ENCODE peak calls at places on chromosomes 7 and 10, in five cellular contexts. One of them, this sample, is unnamed.

GRCh38 chr7:50781894-50782293 is 802 bp downstream of the GRB10 start:
- DNase-seq in HCT116: no peak
- DNase-seq in endothelial cell of umbilical vein: no peak
- DNase-seq in neural progenitor cell: no peak
- DNase-seq in GM23248: no peak
- DNase-seq in this sample: no peak

GRCh38 chr7:351681-352480 is 61.9 kb downstream of the FOXL3 start:
- DNase-seq in neural progenitor cell: no peak
- DNase-seq in endothelial cell of umbilical vein: no peak
- DNase-seq in GM23248: peak
- DNase-seq in HCT116: no peak
- DNase-seq in this sample: no peak

GRCh38 chr10:62457598-62457997 is 83.4 kb downstream of the ZNF365 start:
- DNase-seq in endothelial cell of umbilical vein: no peak
- DNase-seq in neural progenitor cell: no peak
- DNase-seq in GM23248: no peak
- DNase-seq in HCT116: no peak
- DNase-seq in this sample: no peak

GRCh38 chr7:90660819-90661218 is 64.7 kb downstream of the CDK14 start:
- DNase-seq in endothelial cell of umbilical vein: no peak
- DNase-seq in GM23248: no peak
- DNase-seq in HCT116: no peak
- DNase-seq in neural progenitor cell: no peak
- DNase-seq in this sample: no peak

GRCh38 chr10:77297370-77297692 is 340.3 kb downstream of the KCNMA1 start:
- DNase-seq in neural progenitor cell: no peak
- DNase-seq in endothelial cell of umbilical vein: no peak
- DNase-seq in HCT116: no peak
- DNase-seq in GM23248: peak
- DNase-seq in this sample: no peak

GRCh38 chr7:90229728-90230127 is 15.2 kb upstream of the CFAP69 start:
- DNase-seq in endothelial cell of umbilical vein: no peak
- DNase-seq in neural progenitor cell: no peak
- DNase-seq in HCT116: no peak
- DNase-seq in GM23248: no peak
- DNase-seq in this sample: no peak

GRCh38 chr10:31413325-31413724 is 94.3 kb downstream of the ZEB1 start:
- DNase-seq in HCT116: no peak
- DNase-seq in GM23248: no peak
- DNase-seq in endothelial cell of umbilical vein: peak
- DNase-seq in neural progenitor cell: no peak
- DNase-seq in this sample: no peak

GRCh38 chr10:70673929-70674559 is 1.7 kb downstream of the ADAMTS14 start:
- DNase-seq in GM23248: no peak
- DNase-seq in neural progenitor cell: no peak
- DNase-seq in endothelial cell of umbilical vein: no peak
- DNase-seq in HCT116: no peak
- DNase-seq in this sample: no peak

GRCh38 chr10:71079761-71080380 is 132.5 kb upstream of the UNC5B start:
- DNase-seq in GM23248: no peak
- DNase-seq in endothelial cell of umbilical vein: no peak
- DNase-seq in HCT116: no peak
- DNase-seq in neural progenitor cell: peak
- DNase-seq in this sample: no peak

GRCh38 chr7:107971613-107972012 is 31.3 kb downstream of the LAMB1 start:
- DNase-seq in endothelial cell of umbilical vein: peak
- DNase-seq in GM23248: peak
- DNase-seq in HCT116: no peak
- DNase-seq in neural progenitor cell: no peak
- DNase-seq in this sample: peak

GRCh38 chr10:17344206-17344605 is 110.2 kb downstream of the ST8SIA6 start:
- DNase-seq in HCT116: no peak
- DNase-seq in endothelial cell of umbilical vein: no peak
- DNase-seq in GM23248: no peak
- DNase-seq in neural progenitor cell: no peak
- DNase-seq in this sample: no peak

GRCh38 chr10:24444337-24444736 is 235.4 kb downstream of the KIAA1217 start:
- DNase-seq in HCT116: no peak
- DNase-seq in endothelial cell of umbilical vein: no peak
- DNase-seq in GM23248: peak
- DNase-seq in neural progenitor cell: no peak
- DNase-seq in this sample: no peak

GRCh38 chr7:26192485-26193087 is 8.0 kb downstream of the HNRNPA2B1 start:
- DNase-seq in GM23248: no peak
- DNase-seq in HCT116: no peak
- DNase-seq in endothelial cell of umbilical vein: peak
- DNase-seq in neural progenitor cell: no peak
- DNase-seq in this sample: no peak

GRCh38 chr7:50505553-50505952 is 55.4 kb upstream of the FIGNL1 start:
- DNase-seq in GM23248: no peak
- DNase-seq in HCT116: no peak
- DNase-seq in endothelial cell of umbilical vein: no peak
- DNase-seq in neural progenitor cell: no peak
- DNase-seq in this sample: no peak

GRCh38 chr10:13527864-13528137 is 1.0 kb downstream of the BEND7 start:
- DNase-seq in GM23248: peak
- DNase-seq in HCT116: no peak
- DNase-seq in neural progenitor cell: no peak
- DNase-seq in endothelial cell of umbilical vein: peak
- DNase-seq in this sample: no peak

DNA sequence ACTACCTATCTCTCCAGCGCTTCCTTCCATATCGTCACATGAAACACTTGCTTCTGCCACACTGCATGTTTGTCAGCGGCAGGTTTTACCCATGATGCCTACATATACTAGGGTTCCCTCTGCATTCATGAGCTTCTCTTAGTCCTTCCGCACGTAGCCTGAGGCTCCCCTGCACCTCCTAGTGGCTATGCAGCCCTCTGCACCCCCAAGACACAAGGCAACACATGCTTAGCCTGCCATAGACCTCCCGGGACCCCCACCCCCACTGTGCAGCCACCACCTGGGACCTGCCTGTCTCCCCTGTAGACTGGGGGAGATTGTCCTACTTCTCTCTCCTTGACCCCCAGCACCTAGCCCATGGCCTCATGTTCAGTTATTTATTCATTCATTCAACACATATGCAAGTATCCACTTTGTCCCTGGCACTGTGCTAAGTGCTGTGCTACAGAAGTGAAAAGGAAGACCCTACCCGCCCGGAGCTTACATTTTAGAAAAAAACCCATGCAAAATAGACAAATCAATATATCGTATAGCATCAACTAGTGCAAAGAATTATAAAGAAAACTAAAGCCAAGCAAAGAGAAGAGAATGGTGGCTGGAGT is 23.5 kb downstream of the TMEM273 start:
- DNase-seq in endothelial cell of umbilical vein: peak
- DNase-seq in GM23248: peak
- DNase-seq in HCT116: peak
- DNase-seq in neural progenitor cell: peak
- DNase-seq in this sample: no peak
- H3K4me2 ChIP-seq in endothelial cell of umbilical vein: no peak
- H3K4me2 ChIP-seq in GM23248: no peak
- H3K4me2 ChIP-seq in HCT116: peak
- H3K4me2 ChIP-seq in neural progenitor cell: no peak
- H3K4me2 ChIP-seq in this sample: no peak

GRCh38 chr10:69464401-69464800 is 13.1 kb downstream of the TSPAN15 start:
- DNase-seq in neural progenitor cell: no peak
- DNase-seq in endothelial cell of umbilical vein: peak
- DNase-seq in HCT116: no peak
- DNase-seq in GM23248: no peak
- DNase-seq in this sample: no peak

GRCh38 chr10:69464801-69465401 is 13.6 kb downstream of the TSPAN15 start:
- DNase-seq in GM23248: no peak
- DNase-seq in endothelial cell of umbilical vein: no peak
- DNase-seq in neural progenitor cell: no peak
- DNase-seq in HCT116: no peak
- DNase-seq in this sample: no peak

GRCh38 chr10:69466158-69466490 is 14.9 kb downstream of the TSPAN15 start:
- DNase-seq in HCT116: no peak
- DNase-seq in GM23248: no peak
- DNase-seq in neural progenitor cell: no peak
- DNase-seq in endothelial cell of umbilical vein: no peak
- DNase-seq in this sample: no peak

GRCh38 chr10:69465457-69466157 is 14.3 kb downstream of the TSPAN15 start:
- DNase-seq in neural progenitor cell: no peak
- DNase-seq in HCT116: no peak
- DNase-seq in GM23248: no peak
- DNase-seq in endothelial cell of umbilical vein: no peak
- DNase-seq in this sample: no peak

GRCh38 chr10:69463886-69464285 is 12.6 kb downstream of the TSPAN15 start:
- DNase-seq in GM23248: no peak
- DNase-seq in endothelial cell of umbilical vein: no peak
- DNase-seq in neural progenitor cell: no peak
- DNase-seq in HCT116: no peak
- DNase-seq in this sample: no peak
- H3K9ac ChIP-seq in GM23248: no peak
- H3K9ac ChIP-seq in endothelial cell of umbilical vein: no peak
- H3K9ac ChIP-seq in neural progenitor cell: no peak
- H3K9ac ChIP-seq in HCT116: no peak
- H3K9ac ChIP-seq in this sample: no peak

GRCh38 chr7:88759216-88759955 is at the start of gene ZNF804B:
- DNase-seq in neural progenitor cell: peak
- DNase-seq in GM23248: peak
- DNase-seq in endothelial cell of umbilical vein: peak
- DNase-seq in HCT116: no peak
- DNase-seq in this sample: no peak
- TF ChIP-seq EZH2 in neural progenitor cell: peak
- TF ChIP-seq EZH2 in GM23248: peak
- TF ChIP-seq EZH2 in endothelial cell of umbilical vein: peak
- TF ChIP-seq EZH2 in HCT116: no peak
- TF ChIP-seq EZH2 in this sample: no peak

GRCh38 chr7:134347567-134347966 is 30.8 kb upstream of the SLC35B4 start:
- DNase-seq in neural progenitor cell: no peak
- DNase-seq in HCT116: no peak
- DNase-seq in endothelial cell of umbilical vein: no peak
- DNase-seq in GM23248: no peak
- DNase-seq in this sample: no peak

GRCh38 chr7:134355004-134355525 is 38.3 kb upstream of the SLC35B4 start:
- DNase-seq in GM23248: no peak
- DNase-seq in neural progenitor cell: no peak
- DNase-seq in endothelial cell of umbilical vein: no peak
- DNase-seq in HCT116: no peak
- DNase-seq in this sample: no peak

GRCh38 chr7:134353411-134353810 is 36.7 kb upstream of the SLC35B4 start:
- DNase-seq in endothelial cell of umbilical vein: no peak
- DNase-seq in HCT116: no peak
- DNase-seq in GM23248: no peak
- DNase-seq in neural progenitor cell: no peak
- DNase-seq in this sample: no peak

GRCh38 chr7:134351424-134351823 is 34.7 kb upstream of the SLC35B4 start:
- DNase-seq in HCT116: no peak
- DNase-seq in GM23248: no peak
- DNase-seq in neural progenitor cell: no peak
- DNase-seq in endothelial cell of umbilical vein: no peak
- DNase-seq in this sample: no peak

GRCh38 chr7:134350682-134351081 is 34.0 kb upstream of the SLC35B4 start:
- DNase-seq in HCT116: no peak
- DNase-seq in GM23248: no peak
- DNase-seq in endothelial cell of umbilical vein: no peak
- DNase-seq in neural progenitor cell: no peak
- DNase-seq in this sample: no peak
- H3K4me2 ChIP-seq in HCT116: no peak
- H3K4me2 ChIP-seq in GM23248: no peak
- H3K4me2 ChIP-seq in endothelial cell of umbilical vein: no peak
- H3K4me2 ChIP-seq in neural progenitor cell: no peak
- H3K4me2 ChIP-seq in this sample: no peak

GRCh38 chr7:151394076-151395035 is 15.5 kb downstream of the WDR86 start:
- DNase-seq in endothelial cell of umbilical vein: no peak
- DNase-seq in neural progenitor cell: no peak
- DNase-seq in HCT116: no peak
- DNase-seq in GM23248: no peak
- DNase-seq in this sample: no peak
- H3K9ac ChIP-seq in endothelial cell of umbilical vein: no peak
- H3K9ac ChIP-seq in neural progenitor cell: no peak
- H3K9ac ChIP-seq in HCT116: no peak
- H3K9ac ChIP-seq in GM23248: no peak
- H3K9ac ChIP-seq in this sample: no peak

GRCh38 chr10:117140525-117140902 is 2.4 kb upstream of the VAX1 start:
- DNase-seq in HCT116: no peak
- DNase-seq in GM23248: no peak
- DNase-seq in neural progenitor cell: peak
- DNase-seq in endothelial cell of umbilical vein: no peak
- DNase-seq in this sample: no peak
- TF ChIP-seq EZH2 in HCT116: no peak
- TF ChIP-seq EZH2 in GM23248: no peak
- TF ChIP-seq EZH2 in neural progenitor cell: peak
- TF ChIP-seq EZH2 in endothelial cell of umbilical vein: no peak
- TF ChIP-seq EZH2 in this sample: no peak

GRCh38 chr7:149664666-149665065 is 108.7 kb downstream of the ZNF467 start:
- DNase-seq in HCT116: peak
- DNase-seq in neural progenitor cell: no peak
- DNase-seq in GM23248: no peak
- DNase-seq in endothelial cell of umbilical vein: no peak
- DNase-seq in this sample: no peak

GRCh38 chr7:149673006-149673405 is 100.4 kb downstream of the ZNF467 start:
- DNase-seq in HCT116: no peak
- DNase-seq in GM23248: no peak
- DNase-seq in endothelial cell of umbilical vein: no peak
- DNase-seq in neural progenitor cell: no peak
- DNase-seq in this sample: no peak

GRCh38 chr7:149669121-149669818 is 104.1 kb downstream of the ZNF467 start:
- DNase-seq in HCT116: peak
- DNase-seq in GM23248: peak
- DNase-seq in neural progenitor cell: no peak
- DNase-seq in endothelial cell of umbilical vein: peak
- DNase-seq in this sample: no peak

GRCh38 chr7:149666360-149666905 is 107.0 kb downstream of the ZNF467 start:
- DNase-seq in neural progenitor cell: no peak
- DNase-seq in endothelial cell of umbilical vein: no peak
- DNase-seq in GM23248: no peak
- DNase-seq in HCT116: no peak
- DNase-seq in this sample: no peak

GRCh38 chr7:149670288-149670687 is 103.1 kb downstream of the ZNF467 start:
- DNase-seq in neural progenitor cell: no peak
- DNase-seq in HCT116: no peak
- DNase-seq in GM23248: peak
- DNase-seq in endothelial cell of umbilical vein: peak
- DNase-seq in this sample: no peak
- H3K4me2 ChIP-seq in neural progenitor cell: no peak
- H3K4me2 ChIP-seq in HCT116: no peak
- H3K4me2 ChIP-seq in GM23248: peak
- H3K4me2 ChIP-seq in endothelial cell of umbilical vein: no peak
- H3K4me2 ChIP-seq in this sample: no peak

DNA sequence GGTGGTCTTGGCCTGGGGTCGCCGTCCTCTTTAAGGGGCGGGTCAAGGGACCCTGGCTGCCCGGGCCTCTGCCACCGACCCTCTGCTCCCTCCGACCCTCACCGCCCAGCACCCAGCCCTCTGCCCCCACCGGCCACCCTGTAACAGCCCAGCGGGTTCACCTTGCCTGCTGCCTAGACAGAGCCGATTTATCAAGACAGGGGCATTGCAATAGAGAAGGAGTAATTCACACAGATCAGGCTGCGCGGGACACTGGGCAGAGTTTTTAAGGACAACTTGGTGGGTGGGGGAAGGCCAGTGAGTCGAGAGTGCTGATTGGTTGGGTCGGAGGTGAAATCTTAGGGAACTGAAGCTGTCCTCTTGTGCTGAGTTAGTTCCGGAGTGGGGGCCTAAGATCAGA is 779 bp upstream of the ADCK2 start:
- DNase-seq in neural progenitor cell: no peak
- DNase-seq in HCT116: no peak
- DNase-seq in GM23248: no peak
- DNase-seq in endothelial cell of umbilical vein: no peak
- DNase-seq in this sample: no peak
- H3K9ac ChIP-seq in neural progenitor cell: no peak
- H3K9ac ChIP-seq in HCT116: no peak
- H3K9ac ChIP-seq in GM23248: no peak
- H3K9ac ChIP-seq in endothelial cell of umbilical vein: no peak
- H3K9ac ChIP-seq in this sample: no peak